ENCODE peak calls at places on chromosomes 2 and 18, in five cellular contexts. P is right lobe of liver, N is suprapubic skin, S is AG10803, Z is cardiac muscle cell. R is an unnamed sample.

GRCh38 chr2:161416294-161416632 is at the start of gene TBR1:
- DNase-seq in Z (no peak), P (no peak), S (no peak), N (no peak), R (no peak)

GRCh38 chr2:178266445-178266844 is 72.1 kb downstream of the OSBPL6 start:
- DNase-seq in S (no peak), Z (no peak), P (no peak), N (no peak), R (no peak)

GRCh38 chr2:88697361-88698026 is 6.0 kb downstream of the RPIA start:
- DNase-seq in P (no peak), S (no peak), N (no peak), Z (no peak), R (no peak)

GRCh38 chr18:35432565-35433001 is 55.4 kb upstream of the ZNF396 start:
- DNase-seq in P (no peak), N (no peak), Z (no peak), S (peak; percentile 83), R (no peak)

GRCh38 chr2:211690736-211691135 is 847.9 kb downstream of the ERBB4 start:
- DNase-seq in Z (no peak), S (no peak), P (no peak), N (no peak), R (no peak)

GRCh38 chr18:1092228-1092627 is 187.6 kb downstream of the ADCYAP1 start:
- DNase-seq in Z (peak; percentile 40), P (no peak), S (no peak), N (no peak), R (no peak)

GRCh38 chr2:54704688-54705605 is 18.5 kb upstream of the EML6 start:
- DNase-seq in N (no peak), Z (peak; percentile 62), S (peak; percentile 73), P (no peak), R (peak; percentile 4)

GRCh38 chr2:73232471-73233153 is 427 bp downstream of the PRADC1 start:
- DNase-seq in P (no peak), Z (no peak), S (no peak), N (peak; percentile 77), R (no peak)

GRCh38 chr2:64363140-64363539 is 90.8 kb upstream of the LGALSL start:
- DNase-seq in Z (peak; percentile 32), S (no peak), N (no peak), P (no peak), R (no peak)

GRCh38 chr2:162369577-162369976 is 25.6 kb downstream of the GCA start:
- DNase-seq in P (no peak), N (no peak), Z (no peak), S (no peak), R (no peak)

GRCh38 chr18:34661464-34662087 is 48.5 kb upstream of the DTNA start:
- DNase-seq in N (no peak), Z (peak; percentile 59), P (no peak), S (peak; percentile 46), R (no peak)

GRCh38 chr2:187642498-187642897 is 88.3 kb upstream of the TFPI start:
- DNase-seq in Z (no peak), P (no peak), N (no peak), S (no peak), R (peak; percentile 48)

GRCh38 chr18:9437049-9437448 is 38.3 kb upstream of the RALBP1 start:
- DNase-seq in P (no peak), S (peak; percentile 85), Z (no peak), N (no peak), R (no peak)

GRCh38 chr2:203579131-203579643 is 44.1 kb upstream of the RAPH1 start:
- DNase-seq in P (peak; percentile 64), S (peak; percentile 61), N (no peak), Z (no peak), R (peak; percentile 97)

GRCh38 chr2:127576433-127577207 is 41.1 kb downstream of the MYO7B start:
- DNase-seq in N (no peak), S (peak; percentile 91), P (no peak), Z (peak; percentile 22), R (peak; percentile 28)

GRCh38 chr2:209091026-209091425 is 332.8 kb upstream of the MAP2 start:
- DNase-seq in Z (no peak), S (no peak), P (no peak), N (no peak), R (no peak)

GRCh38 chr2:41434991-41435390 is 612.8 kb upstream of the PKDCC start:
- DNase-seq in S (no peak), Z (no peak), P (no peak), N (no peak), R (no peak)

GRCh38 chr2:85997016-85997970 is 108.4 kb downstream of the POLR1A start:
- DNase-seq in Z (no peak), S (peak; percentile 88), N (peak; percentile 71), P (no peak), R (no peak)

GRCh38 chr18:46570134-46570533 is 86.9 kb downstream of the LOXHD1 start:
- DNase-seq in N (no peak), P (no peak), S (no peak), Z (no peak), R (no peak)

GRCh38 chr2:118667964-118668363 is 179.5 kb downstream of the EN1 start:
- DNase-seq in S (peak; percentile 91), Z (no peak), N (no peak), P (no peak), R (no peak)

GRCh38 chr2:134131681-134132486 is 122.0 kb upstream of the MGAT5 start:
- DNase-seq in N (no peak), S (no peak), Z (no peak), P (no peak), R (no peak)

GRCh38 chr2:104090407-104090806 is 763.5 kb upstream of the POU3F3 start:
- DNase-seq in Z (no peak), S (no peak), N (no peak), P (no peak), R (no peak)

GRCh38 chr2:114960389-114960788 is 517.9 kb downstream of the DPP10 start:
- DNase-seq in P (no peak), N (no peak), Z (no peak), S (no peak), R (no peak)

GRCh38 chr2:11437602-11438001 is 28.4 kb downstream of the E2F6 start:
- DNase-seq in Z (no peak), N (no peak), S (peak; percentile 32), P (no peak), R (no peak)

GRCh38 chr2:100230754-100231153 is 88.4 kb upstream of the AFF3 start:
- DNase-seq in N (no peak), P (no peak), S (no peak), Z (no peak), R (peak; percentile 94)

GRCh38 chr18:51664236-51664635 is 466.8 kb upstream of the MEX3C start:
- DNase-seq in P (no peak), N (no peak), Z (no peak), S (no peak), R (no peak)

GRCh38 chr2:100752628-100753333 is 67.2 kb upstream of the NPAS2 start:
- DNase-seq in P (no peak), N (no peak), Z (no peak), S (peak; percentile 87), R (no peak)

GRCh38 chr2:109018452-109018851 is 29.4 kb upstream of the EDAR start:
- DNase-seq in S (no peak), P (no peak), N (no peak), Z (no peak), R (no peak)

GRCh38 chr2:109017017-109017416 is 28.0 kb upstream of the EDAR start:
- DNase-seq in N (no peak), Z (no peak), P (no peak), S (no peak), R (no peak)

GRCh38 chr2:109020217-109020637 is 31.2 kb upstream of the EDAR start:
- DNase-seq in Z (peak; percentile 66), N (no peak), P (no peak), S (peak; percentile 81), R (no peak)

GRCh38 chr2:109024477-109024876 is 35.5 kb upstream of the EDAR start:
- DNase-seq in S (no peak), N (no peak), Z (no peak), P (no peak), R (no peak)

DNA sequence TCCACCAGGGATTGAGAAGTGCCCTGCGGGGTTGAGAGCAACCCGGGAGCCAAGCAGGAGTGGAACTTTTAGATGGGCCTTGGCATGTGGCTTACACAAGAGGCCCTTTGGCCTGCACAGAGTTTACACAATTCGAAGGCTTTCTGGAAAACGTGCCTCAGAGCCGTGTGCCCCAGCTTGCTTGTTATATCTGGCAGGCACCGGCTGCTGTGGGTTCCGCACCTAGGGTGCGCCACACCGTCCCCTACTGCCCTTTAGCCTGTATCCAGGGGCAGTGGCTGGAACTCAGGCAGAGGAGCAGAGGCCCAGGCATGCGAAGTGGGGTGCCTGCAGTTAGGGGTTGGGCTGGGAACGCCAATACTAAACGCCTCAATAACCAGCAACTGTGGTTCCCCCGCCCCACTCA is 32.9 kb upstream of the EDAR start:
- DNase-seq in P (peak; percentile 92), S (no peak), N (no peak), Z (no peak), R (no peak)
- TF ChIP-seq CTCF in P (peak; percentile 41), S (no peak), N (no peak), Z (no peak), R (no peak)

GRCh38 chr2:109530712-109531111 is 83.1 kb downstream of the SEPTIN10 start:
- DNase-seq in P (no peak), Z (no peak), S (no peak), N (no peak), R (no peak)
- TF ChIP-seq CTCF in P (no peak), Z (no peak), S (no peak), N (no peak), R (no peak)

GRCh38 chr2:239396881-239397681 is 3.7 kb downstream of the HDAC4 start:
- DNase-seq in Z (peak; percentile 10), S (no peak), N (no peak), P (no peak), R (peak; percentile 91)
- TF ChIP-seq CTCF in Z (no peak), S (no peak), N (no peak), P (peak; percentile 36), R (peak; percentile 60)

GRCh38 chr18:45527891-45528290 is 87.4 kb upstream of the SLC14A2 start:
- DNase-seq in S (no peak), P (no peak), N (no peak), Z (no peak), R (peak; percentile 8)

GRCh38 chr18:45521777-45522176 is 93.5 kb upstream of the SLC14A2 start:
- DNase-seq in S (peak; percentile 84), N (no peak), Z (no peak), P (no peak), R (no peak)

GRCh38 chr18:45522371-45522770 is 92.9 kb upstream of the SLC14A2 start:
- DNase-seq in Z (no peak), P (no peak), N (no peak), S (peak; percentile 89), R (no peak)

GRCh38 chr18:45528712-45529336 is 86.5 kb upstream of the SLC14A2 start:
- DNase-seq in Z (no peak), P (no peak), N (no peak), S (no peak), R (no peak)

DNA sequence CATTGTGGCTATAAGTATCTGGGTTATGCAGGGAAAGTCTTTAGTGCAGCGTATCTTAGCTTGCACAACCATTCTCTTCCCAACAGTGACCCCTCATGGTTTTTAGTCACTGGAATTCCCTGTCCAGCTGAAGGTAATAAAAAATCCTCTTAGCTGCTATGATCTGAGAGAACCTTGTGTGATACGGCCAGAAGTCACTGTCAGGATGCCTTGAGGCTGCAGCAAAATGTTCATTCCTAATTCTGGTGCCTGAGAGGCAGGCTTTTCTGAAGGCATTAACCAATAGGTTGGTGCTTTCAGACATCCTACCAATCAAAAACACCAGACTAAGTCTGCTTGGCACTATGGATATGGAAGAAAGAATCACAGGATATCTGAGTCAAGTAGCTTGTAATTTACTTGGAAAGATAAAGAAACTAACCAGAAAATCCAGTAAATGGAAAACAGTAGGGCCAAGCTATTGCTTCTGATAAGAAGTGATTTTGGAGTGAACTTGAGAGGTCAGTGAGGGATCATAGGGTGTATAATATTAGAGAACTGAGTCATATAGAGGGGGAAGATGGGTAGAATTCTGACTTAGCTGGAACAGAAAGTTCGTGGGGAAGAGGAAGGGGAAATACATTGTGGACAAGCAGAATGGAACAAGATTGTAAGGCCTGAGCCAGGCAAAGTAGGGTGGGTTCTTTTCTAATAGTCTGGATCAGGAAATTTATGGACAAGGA is 89.0 kb upstream of the SLC14A2 start:
- DNase-seq in Z (no peak), S (peak; percentile 51), N (no peak), P (no peak), R (no peak)
- TF ChIP-seq CTCF in Z (peak; percentile 24), S (peak; percentile 45), N (no peak), P (no peak), R (peak; percentile 12)

R was measured in LNCaP clone FGC.